ENCODE peak calls at places on chromosomes 7 and 10, in eight cellular contexts. One of them, this sample, is unnamed. For H3K9me3, the result is how much of the 10 kb centered on the place peaks cover.

GRCh38 chr10:60853107-60853506 is 74.8 kb downstream of the CDK1 start:
- DNase-seq in breast epithelium: no peak
- DNase-seq in WERI-Rb-1: no peak
- DNase-seq in PC-3: no peak
- DNase-seq in A549: no peak
- DNase-seq in ovary: no peak
- DNase-seq in left ventricle myocardium inferior: no peak
- DNase-seq in uterus: no peak
- DNase-seq in this sample: no peak

GRCh38 chr10:28975891-28976471 is 298.7 kb downstream of the BAMBI start:
- DNase-seq in breast epithelium: no peak
- DNase-seq in WERI-Rb-1: no peak
- DNase-seq in PC-3: no peak
- DNase-seq in A549: no peak
- DNase-seq in ovary: no peak
- DNase-seq in left ventricle myocardium inferior: no peak
- DNase-seq in uterus: no peak
- DNase-seq in this sample: peak

GRCh38 chr10:12418000-12418399 is 68.7 kb downstream of the CAMK1D start:
- DNase-seq in breast epithelium: no peak
- DNase-seq in WERI-Rb-1: no peak
- DNase-seq in PC-3: no peak
- DNase-seq in A549: no peak
- DNase-seq in ovary: no peak
- DNase-seq in left ventricle myocardium inferior: peak
- DNase-seq in uterus: peak
- DNase-seq in this sample: no peak

GRCh38 chr7:100398239-100398638 is 25.0 kb downstream of the PILRA start:
- DNase-seq in breast epithelium: no peak
- DNase-seq in WERI-Rb-1: no peak
- DNase-seq in PC-3: no peak
- DNase-seq in A549: no peak
- DNase-seq in ovary: no peak
- DNase-seq in left ventricle myocardium inferior: no peak
- DNase-seq in uterus: no peak
- DNase-seq in this sample: no peak

GRCh38 chr10:29862926-29863614 is 196.3 kb downstream of the JCAD start:
- DNase-seq in breast epithelium: no peak
- DNase-seq in WERI-Rb-1: no peak
- DNase-seq in PC-3: peak
- DNase-seq in A549: no peak
- DNase-seq in ovary: no peak
- DNase-seq in left ventricle myocardium inferior: no peak
- DNase-seq in uterus: no peak
- DNase-seq in this sample: no peak

GRCh38 chr10:114638874-114639625 is 19.0 kb downstream of the ABLIM1 start:
- DNase-seq in breast epithelium: no peak
- DNase-seq in WERI-Rb-1: no peak
- DNase-seq in PC-3: no peak
- DNase-seq in A549: no peak
- DNase-seq in ovary: no peak
- DNase-seq in left ventricle myocardium inferior: no peak
- DNase-seq in uterus: no peak
- DNase-seq in this sample: peak

GRCh38 chr7:33392143-33392542 is 262.8 kb downstream of the BBS9 start:
- DNase-seq in breast epithelium: no peak
- DNase-seq in WERI-Rb-1: peak
- DNase-seq in PC-3: peak
- DNase-seq in A549: no peak
- DNase-seq in ovary: no peak
- DNase-seq in left ventricle myocardium inferior: no peak
- DNase-seq in uterus: no peak
- DNase-seq in this sample: no peak

GRCh38 chr10:88989824-88990527 is 622 bp upstream of the FAS start:
- DNase-seq in breast epithelium: no peak
- DNase-seq in WERI-Rb-1: no peak
- DNase-seq in PC-3: peak
- DNase-seq in A549: no peak
- DNase-seq in ovary: no peak
- DNase-seq in left ventricle myocardium inferior: no peak
- DNase-seq in uterus: peak
- DNase-seq in this sample: peak

GRCh38 chr7:45435846-45436245 is 138.3 kb upstream of the ADCY1 start:
- DNase-seq in breast epithelium: no peak
- DNase-seq in WERI-Rb-1: no peak
- DNase-seq in PC-3: peak
- DNase-seq in A549: peak
- DNase-seq in ovary: no peak
- DNase-seq in left ventricle myocardium inferior: no peak
- DNase-seq in uterus: no peak
- DNase-seq in this sample: no peak

GRCh38 chr10:58818889-58819288 is 306.2 kb downstream of the BICC1 start:
- DNase-seq in breast epithelium: no peak
- DNase-seq in WERI-Rb-1: no peak
- DNase-seq in PC-3: peak
- DNase-seq in A549: no peak
- DNase-seq in ovary: no peak
- DNase-seq in left ventricle myocardium inferior: no peak
- DNase-seq in uterus: no peak
- DNase-seq in this sample: no peak

GRCh38 chr7:157787275-157787701 is 450.5 kb downstream of the DNAJB6 start:
- DNase-seq in breast epithelium: no peak
- DNase-seq in WERI-Rb-1: no peak
- DNase-seq in PC-3: no peak
- DNase-seq in A549: no peak
- DNase-seq in ovary: no peak
- DNase-seq in left ventricle myocardium inferior: no peak
- DNase-seq in uterus: no peak
- DNase-seq in this sample: no peak

GRCh38 chr7:157791261-157791660 is 454.5 kb downstream of the DNAJB6 start:
- DNase-seq in breast epithelium: no peak
- DNase-seq in WERI-Rb-1: no peak
- DNase-seq in PC-3: peak
- DNase-seq in A549: no peak
- DNase-seq in ovary: no peak
- DNase-seq in left ventricle myocardium inferior: no peak
- DNase-seq in uterus: no peak
- DNase-seq in this sample: no peak

GRCh38 chr7:157788573-157788972 is 451.8 kb downstream of the DNAJB6 start:
- DNase-seq in breast epithelium: no peak
- DNase-seq in WERI-Rb-1: no peak
- DNase-seq in PC-3: no peak
- DNase-seq in A549: no peak
- DNase-seq in ovary: no peak
- DNase-seq in left ventricle myocardium inferior: no peak
- DNase-seq in uterus: no peak
- DNase-seq in this sample: no peak

GRCh38 chr7:157789942-157790341 is 453.1 kb downstream of the DNAJB6 start:
- DNase-seq in breast epithelium: no peak
- DNase-seq in WERI-Rb-1: no peak
- DNase-seq in PC-3: no peak
- DNase-seq in A549: no peak
- DNase-seq in ovary: no peak
- DNase-seq in left ventricle myocardium inferior: no peak
- DNase-seq in uterus: no peak
- DNase-seq in this sample: no peak

DNA sequence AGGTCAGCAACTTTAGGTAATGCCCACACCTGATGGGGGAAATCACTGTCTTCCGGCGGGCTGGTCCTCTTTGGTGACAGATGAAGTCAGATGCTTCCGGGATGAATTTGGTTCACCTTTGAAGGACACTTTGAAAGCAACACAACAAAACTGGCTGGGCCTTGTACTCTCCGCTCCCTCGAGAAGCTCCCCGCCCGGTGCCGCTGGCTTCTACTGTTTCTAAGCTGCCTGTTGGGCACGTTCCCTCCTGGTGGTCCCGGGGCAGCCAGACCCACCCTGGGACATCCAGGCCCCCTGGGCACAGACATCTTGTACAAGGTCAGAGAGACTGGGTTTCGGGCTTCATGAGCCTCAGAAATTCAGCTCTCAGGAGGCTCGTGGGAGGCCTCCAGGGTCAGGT is 452.3 kb downstream of the DNAJB6 start:
- DNase-seq in breast epithelium: no peak
- DNase-seq in WERI-Rb-1: no peak
- DNase-seq in PC-3: no peak
- DNase-seq in A549: no peak
- DNase-seq in ovary: no peak
- DNase-seq in left ventricle myocardium inferior: no peak
- DNase-seq in uterus: no peak
- DNase-seq in this sample: no peak
- H3K9me3 ChIP-seq in breast epithelium: under half
- H3K9me3 ChIP-seq in WERI-Rb-1: under half
- H3K9me3 ChIP-seq in PC-3: under half
- H3K9me3 ChIP-seq in A549: under half
- H3K9me3 ChIP-seq in ovary: under half
- H3K9me3 ChIP-seq in left ventricle myocardium inferior: under half
- H3K9me3 ChIP-seq in uterus: under half
- H3K9me3 ChIP-seq in this sample: under half

DNA sequence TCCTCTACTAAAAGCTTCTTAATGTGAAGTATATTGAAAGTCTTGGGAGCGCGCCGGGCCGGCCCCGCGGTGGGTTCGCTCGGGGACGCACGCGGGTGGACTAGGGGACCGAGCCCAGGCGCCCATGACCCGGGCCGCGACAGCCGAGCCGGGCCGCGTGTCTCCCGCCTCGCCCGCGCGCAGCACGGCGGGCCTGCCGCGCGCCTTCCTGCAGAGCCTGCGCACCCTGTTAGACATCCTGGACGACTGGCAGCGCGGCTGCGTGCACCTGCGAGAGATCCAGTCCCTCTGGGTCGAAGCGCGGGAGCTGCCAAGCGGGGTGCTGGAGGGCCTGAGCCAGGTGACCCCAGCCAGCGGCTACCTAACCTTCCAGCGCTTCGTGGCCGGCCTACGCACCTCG is 25.4 kb upstream of the ZNF735 start:
- DNase-seq in breast epithelium: no peak
- DNase-seq in WERI-Rb-1: no peak
- DNase-seq in PC-3: no peak
- DNase-seq in A549: no peak
- DNase-seq in ovary: no peak
- DNase-seq in left ventricle myocardium inferior: no peak
- DNase-seq in uterus: no peak
- DNase-seq in this sample: no peak
- H3K9me3 ChIP-seq in breast epithelium: under half
- H3K9me3 ChIP-seq in WERI-Rb-1: under half
- H3K9me3 ChIP-seq in PC-3: under half
- H3K9me3 ChIP-seq in A549: under half
- H3K9me3 ChIP-seq in ovary: under half
- H3K9me3 ChIP-seq in left ventricle myocardium inferior: under half
- H3K9me3 ChIP-seq in uterus: under half
- H3K9me3 ChIP-seq in this sample: under half

DNA sequence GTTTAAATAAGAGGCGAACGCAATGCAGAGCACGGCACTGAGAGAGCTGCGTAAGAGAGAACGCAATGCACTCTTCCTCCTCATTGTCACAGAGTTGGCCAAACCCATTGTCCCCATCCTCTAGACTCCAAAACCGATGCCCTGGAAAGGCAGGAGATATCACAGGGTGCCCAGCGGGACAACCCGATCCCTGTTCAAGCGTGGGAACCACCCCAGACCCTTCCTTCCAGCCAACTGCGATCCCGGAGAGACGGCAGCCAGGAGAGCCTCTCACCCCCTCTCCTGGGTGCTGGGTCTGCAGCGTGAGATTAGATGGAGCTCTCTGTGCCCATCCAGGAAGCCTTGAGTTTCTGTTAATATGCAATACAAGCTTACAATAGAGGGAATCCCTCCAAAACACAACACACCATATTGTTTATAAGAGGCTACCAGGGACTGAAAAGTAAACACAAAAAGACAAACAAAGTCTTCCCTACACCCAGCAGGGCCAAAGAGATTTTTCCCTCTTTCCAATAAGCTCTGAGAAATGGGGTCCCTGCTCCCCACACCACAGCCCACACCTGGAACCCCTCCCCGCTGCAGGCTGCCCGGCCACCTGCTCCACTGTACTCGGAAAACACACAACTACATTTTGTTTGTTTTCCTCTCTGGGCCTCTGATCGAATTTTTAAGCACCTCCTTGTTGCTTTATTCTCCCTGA is 187.6 kb downstream of the ADARB2 start:
- DNase-seq in breast epithelium: peak
- DNase-seq in WERI-Rb-1: no peak
- DNase-seq in PC-3: no peak
- DNase-seq in A549: no peak
- DNase-seq in ovary: no peak
- DNase-seq in left ventricle myocardium inferior: no peak
- DNase-seq in uterus: no peak
- DNase-seq in this sample: no peak
- H3K9me3 ChIP-seq in breast epithelium: under half
- H3K9me3 ChIP-seq in WERI-Rb-1: under half
- H3K9me3 ChIP-seq in PC-3: under half
- H3K9me3 ChIP-seq in A549: under half
- H3K9me3 ChIP-seq in ovary: under half
- H3K9me3 ChIP-seq in left ventricle myocardium inferior: under half
- H3K9me3 ChIP-seq in uterus: under half
- H3K9me3 ChIP-seq in this sample: under half

GRCh38 chr7:159329979-159330378 is 185.3 kb upstream of the VIPR2 start:
- DNase-seq in breast epithelium: no peak
- DNase-seq in WERI-Rb-1: no peak
- DNase-seq in PC-3: no peak
- DNase-seq in A549: no peak
- DNase-seq in ovary: no peak
- DNase-seq in left ventricle myocardium inferior: no peak
- DNase-seq in uterus: no peak
- DNase-seq in this sample: no peak
- H3K9me3 ChIP-seq in breast epithelium: under half
- H3K9me3 ChIP-seq in WERI-Rb-1: under half
- H3K9me3 ChIP-seq in PC-3: under half
- H3K9me3 ChIP-seq in A549: under half
- H3K9me3 ChIP-seq in ovary: under half
- H3K9me3 ChIP-seq in left ventricle myocardium inferior: under half
- H3K9me3 ChIP-seq in uterus: under half
- H3K9me3 ChIP-seq in this sample: under half

GRCh38 chr7:57363321-57363720 is 86.7 kb upstream of the ZNF716 start:
- DNase-seq in breast epithelium: no peak
- DNase-seq in WERI-Rb-1: no peak
- DNase-seq in PC-3: no peak
- DNase-seq in A549: no peak
- DNase-seq in ovary: no peak
- DNase-seq in left ventricle myocardium inferior: no peak
- DNase-seq in uterus: no peak
- DNase-seq in this sample: no peak
- H3K9me3 ChIP-seq in breast epithelium: under half
- H3K9me3 ChIP-seq in WERI-Rb-1: under half
- H3K9me3 ChIP-seq in PC-3: under half
- H3K9me3 ChIP-seq in A549: under half
- H3K9me3 ChIP-seq in ovary: under half
- H3K9me3 ChIP-seq in left ventricle myocardium inferior: under half
- H3K9me3 ChIP-seq in uterus: under half
- H3K9me3 ChIP-seq in this sample: under half

GRCh38 chr7:158023157-158023556 is 564.5 kb downstream of the PTPRN2 start:
- DNase-seq in breast epithelium: peak
- DNase-seq in WERI-Rb-1: no peak
- DNase-seq in PC-3: no peak
- DNase-seq in A549: no peak
- DNase-seq in ovary: no peak
- DNase-seq in left ventricle myocardium inferior: no peak
- DNase-seq in uterus: no peak
- DNase-seq in this sample: no peak
- H3K9me3 ChIP-seq in breast epithelium: under half
- H3K9me3 ChIP-seq in WERI-Rb-1: under half
- H3K9me3 ChIP-seq in PC-3: under half
- H3K9me3 ChIP-seq in A549: under half
- H3K9me3 ChIP-seq in ovary: under half
- H3K9me3 ChIP-seq in left ventricle myocardium inferior: under half
- H3K9me3 ChIP-seq in uterus: under half
- H3K9me3 ChIP-seq in this sample: under half

This sample was measured in cardiac muscle cell.